ENCODE peak calls at places on chromosomes 6 and 20, in seven cellular contexts. R, G, S, F, O, B and U are unnamed samples.

GRCh38 chr6:52881996-52882841 is 27.3 kb downstream of the GSTA3 start:
- DNase-seq in R (peak), G (peak), S (peak), F (peak), O (peak), B (peak), U (peak)

GRCh38 chr6:158825038-158825950 is 6.1 kb upstream of the EZR start:
- DNase-seq in R (no peak), G (no peak), S (no peak), F (peak), O (no peak), B (peak), U (no peak)

GRCh38 chr20:33470866-33471265 is 19.0 kb upstream of the CBFA2T2 start:
- DNase-seq in R (no peak), G (no peak), S (no peak), F (no peak), O (no peak), B (no peak), U (no peak)

GRCh38 chr20:32162367-32162766 is 45.2 kb downstream of the PLAGL2 start:
- DNase-seq in R (no peak), G (no peak), S (no peak), F (no peak), O (no peak), B (no peak), U (no peak)

GRCh38 chr20:63652192-63652980 is 838 bp downstream of the STMN3 start:
- DNase-seq in R (no peak), G (no peak), S (no peak), F (peak), O (no peak), B (peak), U (no peak)

GRCh38 chr6:13011612-13012146 is 295.1 kb downstream of the PHACTR1 start:
- DNase-seq in R (no peak), G (no peak), S (no peak), F (no peak), O (no peak), B (no peak), U (no peak)

GRCh38 chr20:57977588-57977987 is 250.9 kb downstream of the ANKRD60 start:
- DNase-seq in R (no peak), G (peak), S (no peak), F (no peak), O (no peak), B (no peak), U (no peak)

GRCh38 chr20:34915131-34915530 is 38.7 kb downstream of the ACSS2 start:
- DNase-seq in R (no peak), G (no peak), S (no peak), F (no peak), O (no peak), B (no peak), U (no peak)

GRCh38 chr20:49612127-49612738 is 44.3 kb upstream of the PTGIS start:
- DNase-seq in R (no peak), G (no peak), S (no peak), F (no peak), O (no peak), B (no peak), U (no peak)

GRCh38 chr6:18328549-18328922 is 58.6 kb upstream of the RNF144B start:
- DNase-seq in R (no peak), G (no peak), S (no peak), F (no peak), O (no peak), B (no peak), U (no peak)

GRCh38 chr6:163958646-163959045 is 544.1 kb downstream of the QKI start:
- DNase-seq in R (no peak), G (no peak), S (peak), F (no peak), O (no peak), B (no peak), U (no peak)

GRCh38 chr20:6169251-6169650 is 46.4 kb upstream of the FERMT1 start:
- DNase-seq in R (peak), G (no peak), S (no peak), F (peak), O (no peak), B (no peak), U (no peak)

GRCh38 chr20:1811621-1812498 is 83.3 kb upstream of the SIRPA start:
- DNase-seq in R (no peak), G (no peak), S (peak), F (no peak), O (peak), B (no peak), U (peak)

GRCh38 chr20:50654899-50655298 is 36.4 kb downstream of the RIPOR3 start:
- DNase-seq in R (peak), G (no peak), S (no peak), F (peak), O (no peak), B (no peak), U (no peak)
- H3K4me3 ChIP-seq in R (no peak), G (no peak), S (no peak), F (no peak), O (no peak), B (no peak), U (no peak)

GRCh38 chr6:97160280-97160679 is 122.7 kb downstream of the MMS22L start:
- DNase-seq in R (peak), G (no peak), S (no peak), F (no peak), O (no peak), B (no peak), U (no peak)
- H3K4me3 ChIP-seq in R (no peak), G (no peak), S (no peak), F (no peak), O (no peak), B (no peak), U (no peak)

GRCh38 chr6:146154197-146154596 is 125.3 kb downstream of the GRM1 start:
- DNase-seq in R (no peak), G (no peak), S (no peak), F (no peak), O (peak), B (no peak), U (no peak)
- H3K4me3 ChIP-seq in R (no peak), G (no peak), S (no peak), F (no peak), O (no peak), B (no peak), U (no peak)

DNA sequence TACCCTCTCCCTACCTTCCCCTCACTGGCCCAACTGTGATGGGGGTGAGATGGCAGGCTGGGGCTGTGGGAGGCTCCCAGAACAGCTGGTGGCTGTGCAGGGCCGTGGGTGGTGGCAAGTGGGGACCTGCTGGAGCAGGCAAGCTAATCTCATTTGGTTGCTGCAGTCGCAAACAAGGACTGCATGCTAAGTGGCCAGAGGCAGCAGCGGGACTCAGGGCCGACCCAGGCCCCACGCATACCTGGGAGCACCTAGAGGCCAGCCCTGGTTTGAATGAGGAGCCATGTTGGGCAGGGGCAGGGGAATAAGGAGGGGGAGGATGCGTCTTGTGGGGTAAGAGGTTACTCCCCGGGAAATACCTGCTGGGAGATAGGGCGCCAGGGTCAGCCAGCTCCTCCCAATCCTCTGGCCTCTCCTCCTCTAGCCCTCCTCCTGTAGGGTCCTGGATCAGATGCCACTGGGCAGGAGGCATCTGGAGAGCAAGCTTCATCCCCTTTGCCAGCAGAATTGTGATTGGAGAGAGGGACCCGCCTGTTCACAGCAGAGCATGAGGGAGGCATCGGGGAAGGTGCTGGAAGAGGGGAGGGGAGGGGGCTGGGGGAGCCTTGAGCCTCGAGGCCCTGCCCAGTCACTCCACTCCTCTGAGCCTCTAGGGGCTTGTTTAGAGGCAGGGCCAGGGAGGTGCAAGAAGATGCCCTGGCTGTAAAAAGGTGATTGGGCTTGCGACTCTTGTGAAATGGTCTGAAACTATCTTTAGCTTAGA is 24.3 kb upstream of the CDH22 start:
- DNase-seq in R (no peak), G (no peak), S (no peak), F (no peak), O (no peak), B (no peak), U (no peak)
- H3K4me3 ChIP-seq in R (no peak), G (no peak), S (no peak), F (no peak), O (no peak), B (no peak), U (no peak)

GRCh38 chr6:321158-321438 is 28.8 kb downstream of the DUSP22 start:
- DNase-seq in R (no peak), G (no peak), S (no peak), F (no peak), O (no peak), B (no peak), U (no peak)
- H3K4me3 ChIP-seq in R (no peak), G (no peak), S (no peak), F (no peak), O (peak), B (no peak), U (no peak)

GRCh38 chr6:112400282-112400681 is 53.2 kb downstream of the RFPL4B start:
- DNase-seq in R (no peak), G (no peak), S (no peak), F (no peak), O (no peak), B (no peak), U (no peak)

GRCh38 chr6:112396221-112396620 is 49.1 kb downstream of the RFPL4B start:
- DNase-seq in R (no peak), G (no peak), S (no peak), F (no peak), O (no peak), B (no peak), U (no peak)

GRCh38 chr6:112398686-112399085 is 51.6 kb downstream of the RFPL4B start:
- DNase-seq in R (no peak), G (no peak), S (no peak), F (no peak), O (no peak), B (no peak), U (no peak)

DNA sequence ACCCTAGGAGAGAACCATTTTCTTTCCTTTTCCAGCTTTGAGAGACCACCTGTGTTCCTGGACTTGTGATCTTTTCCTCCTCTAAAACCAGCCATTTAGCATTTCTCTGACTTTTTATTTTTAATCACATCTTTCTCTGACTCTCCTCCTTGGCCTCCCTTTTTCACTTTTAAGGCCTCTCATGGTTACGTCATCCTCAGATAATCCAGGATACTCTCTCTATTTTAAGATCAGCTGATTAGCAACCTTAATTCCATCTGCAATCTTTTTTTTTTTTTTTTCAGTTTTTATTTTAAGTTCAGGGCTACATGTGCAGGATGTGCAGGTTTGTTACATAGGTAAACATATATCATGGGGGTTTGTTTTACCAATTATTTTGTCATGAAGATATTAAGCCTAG is 54.0 kb downstream of the RFPL4B start:
- DNase-seq in R (no peak), G (no peak), S (no peak), F (no peak), O (no peak), B (no peak), U (no peak)
- H3K4me3 ChIP-seq in R (no peak), G (no peak), S (no peak), F (no peak), O (no peak), B (no peak), U (no peak)

GRCh38 chr6:3343089-3343901 is 84.5 kb downstream of the PSMG4 start:
- DNase-seq in R (no peak), G (no peak), S (no peak), F (no peak), O (no peak), B (no peak), U (no peak)

GRCh38 chr6:3337521-3338350 is 79.0 kb downstream of the PSMG4 start:
- DNase-seq in R (no peak), G (no peak), S (no peak), F (no peak), O (no peak), B (no peak), U (no peak)

GRCh38 chr6:3340891-3341290 is 82.1 kb downstream of the PSMG4 start:
- DNase-seq in R (peak), G (no peak), S (no peak), F (peak), O (no peak), B (no peak), U (no peak)

GRCh38 chr6:3340358-3340798 is 81.6 kb downstream of the PSMG4 start:
- DNase-seq in R (peak), G (no peak), S (no peak), F (no peak), O (no peak), B (no peak), U (no peak)

GRCh38 chr6:3341467-3341866 is 82.7 kb downstream of the PSMG4 start:
- DNase-seq in R (peak), G (no peak), S (no peak), F (peak), O (no peak), B (no peak), U (peak)
- H3K4me3 ChIP-seq in R (no peak), G (no peak), S (no peak), F (no peak), O (no peak), B (no peak), U (no peak)